ENCODE peak calls at places on chromosome 21, in seven cellular contexts. Y, S, V, W, N, Q and Z are unnamed samples.

GRCh38 chr21:38258803-38259485 is 2.2 kb downstream of the KCNJ15 start:
- DNase-seq in Y (no peak), S (peak), V (peak), W (no peak), N (no peak), Q (no peak), Z (no peak)

GRCh38 chr21:43306911-43307676 is 119.8 kb downstream of the SIK1 start:
- DNase-seq in Y (no peak), S (peak), V (peak), W (no peak), N (no peak), Q (peak), Z (peak)

GRCh38 chr21:42061866-42062542 is 9.1 kb upstream of the UMODL1 start:
- DNase-seq in Y (no peak), S (no peak), V (no peak), W (no peak), N (no peak), Q (no peak), Z (no peak)

GRCh38 chr21:42049578-42050430 is 21.3 kb upstream of the UMODL1 start:
- DNase-seq in Y (no peak), S (no peak), V (no peak), W (no peak), N (no peak), Q (no peak), Z (no peak)

GRCh38 chr21:31948681-31949080 is 75.9 kb downstream of the HUNK start:
- DNase-seq in Y (no peak), S (no peak), V (no peak), W (no peak), N (no peak), Q (no peak), Z (no peak)

GRCh38 chr21:32192291-32192690 is 86.6 kb downstream of the MIS18A start:
- DNase-seq in Y (no peak), S (no peak), V (no peak), W (no peak), N (no peak), Q (no peak), Z (no peak)

GRCh38 chr21:29640233-29640554 is 299.6 kb downstream of the GRIK1 start:
- DNase-seq in Y (no peak), S (no peak), V (no peak), W (no peak), N (no peak), Q (no peak), Z (peak)

GRCh38 chr21:42651515-42652401 is 1.7 kb upstream of the PDE9A start:
- DNase-seq in Y (no peak), S (no peak), V (no peak), W (no peak), N (no peak), Q (no peak), Z (no peak)

GRCh38 chr21:26140185-26140584 is 30.4 kb downstream of the APP start:
- DNase-seq in Y (peak), S (peak), V (peak), W (peak), N (no peak), Q (peak), Z (no peak)

GRCh38 chr21:27776925-27777553 is 810.2 kb upstream of the ADAMTS5 start:
- DNase-seq in Y (no peak), S (no peak), V (no peak), W (no peak), N (no peak), Q (no peak), Z (no peak)

GRCh38 chr21:39022901-39023693 is 160.2 kb downstream of the PSMG1 start:
- DNase-seq in Y (no peak), S (peak), V (no peak), W (peak), N (no peak), Q (peak), Z (no peak)

GRCh38 chr21:42336065-42336464 is 14.7 kb downstream of the TFF2 start:
- DNase-seq in Y (no peak), S (peak), V (no peak), W (no peak), N (peak), Q (peak), Z (no peak)

GRCh38 chr21:39705849-39706248 is 39.1 kb upstream of the IGSF5 start:
- DNase-seq in Y (no peak), S (peak), V (no peak), W (no peak), N (no peak), Q (no peak), Z (no peak)

GRCh38 chr21:40936771-40937261 is 89.9 kb upstream of the DSCAM start:
- DNase-seq in Y (no peak), S (no peak), V (no peak), W (no peak), N (no peak), Q (no peak), Z (no peak)

GRCh38 chr21:33968998-33969353 is 53.4 kb upstream of the ATP5PO start:
- DNase-seq in Y (no peak), S (peak), V (no peak), W (no peak), N (no peak), Q (no peak), Z (no peak)

GRCh38 chr21:18951291-18952038 is 547.9 kb upstream of the TMPRSS15 start:
- DNase-seq in Y (no peak), S (no peak), V (no peak), W (no peak), N (peak), Q (no peak), Z (no peak)

GRCh38 chr21:31618696-31619430 is 40.6 kb upstream of the SOD1 start:
- DNase-seq in Y (no peak), S (no peak), V (no peak), W (no peak), N (no peak), Q (no peak), Z (no peak)

GRCh38 chr21:37412603-37413360 is 46.2 kb downstream of the DYRK1A start:
- DNase-seq in Y (no peak), S (peak), V (no peak), W (no peak), N (no peak), Q (no peak), Z (no peak)

GRCh38 chr21:43585924-43586411 is 73.3 kb downstream of the HSF2BP start:
- DNase-seq in Y (peak), S (peak), V (peak), W (no peak), N (no peak), Q (peak), Z (no peak)

GRCh38 chr21:42395910-42396625 is at the start of gene TMPRSS3:
- DNase-seq in Y (no peak), S (no peak), V (no peak), W (no peak), N (no peak), Q (no peak), Z (no peak)

GRCh38 chr21:14993072-14993471 is 71.7 kb downstream of the NRIP1 start:
- DNase-seq in Y (no peak), S (peak), V (no peak), W (no peak), N (no peak), Q (no peak), Z (no peak)

GRCh38 chr21:14995695-14996490 is 68.9 kb downstream of the NRIP1 start:
- DNase-seq in Y (no peak), S (peak), V (no peak), W (no peak), N (no peak), Q (no peak), Z (no peak)

GRCh38 chr21:14989359-14989758 is 75.4 kb downstream of the NRIP1 start:
- DNase-seq in Y (no peak), S (peak), V (no peak), W (no peak), N (no peak), Q (no peak), Z (no peak)

GRCh38 chr21:14988760-14989159 is 76.0 kb downstream of the NRIP1 start:
- DNase-seq in Y (no peak), S (no peak), V (no peak), W (no peak), N (no peak), Q (no peak), Z (no peak)

DNA sequence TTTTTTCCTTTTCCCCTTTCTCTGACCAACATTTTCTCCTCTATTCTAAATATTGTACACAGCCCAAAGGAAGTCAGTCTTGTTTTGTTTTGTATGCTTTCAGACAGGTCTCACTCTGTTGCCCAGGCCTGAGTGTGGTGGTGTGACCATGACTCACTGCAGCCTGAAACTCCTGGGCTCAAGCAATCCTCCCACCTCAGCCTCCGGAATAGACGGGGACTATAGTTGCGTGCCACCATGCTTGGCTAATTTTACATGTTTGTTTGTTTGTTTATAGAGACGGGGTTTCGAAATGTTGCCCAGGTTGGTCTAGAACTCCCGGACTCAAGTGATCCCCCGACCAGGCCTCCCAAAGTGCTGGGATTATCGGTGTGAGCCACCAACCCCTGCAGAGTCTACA is 72.8 kb downstream of the NRIP1 start:
- DNase-seq in Y (no peak), S (no peak), V (no peak), W (no peak), N (no peak), Q (no peak), Z (no peak)
- TF ChIP-seq RAD21 in Y (no peak), S (no peak), V (no peak), W (no peak), N (no peak), Q (no peak), Z (no peak)

DNA sequence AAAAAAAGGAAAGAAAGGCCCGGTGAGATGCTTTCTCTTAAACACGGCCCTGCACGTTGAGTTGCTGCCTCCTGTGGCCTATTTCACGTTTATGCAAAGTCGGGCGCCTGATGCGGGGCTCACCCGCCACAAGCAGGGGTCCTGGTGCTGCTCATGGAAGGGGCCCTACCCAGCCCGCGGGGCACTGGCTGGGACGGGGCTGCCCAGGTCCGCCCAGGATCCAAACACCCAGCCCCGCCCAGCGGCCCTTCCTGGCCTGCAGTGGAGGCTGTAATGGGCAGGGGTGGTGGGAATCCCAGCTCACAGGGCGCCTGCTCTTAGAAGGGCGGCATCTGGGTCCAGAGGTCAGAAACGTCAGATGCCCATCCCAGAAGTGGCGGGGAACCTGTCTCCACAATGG is 1.6 kb downstream of the COL6A2 start:
- DNase-seq in Y (no peak), S (peak), V (no peak), W (peak), N (no peak), Q (peak), Z (no peak)
- TF ChIP-seq RAD21 in Y (no peak), S (peak), V (no peak), W (no peak), N (no peak), Q (no peak), Z (no peak)

GRCh38 chr21:36388835-36389234 is 3.6 kb downstream of the CHAF1B start:
- DNase-seq in Y (no peak), S (peak), V (no peak), W (no peak), N (peak), Q (no peak), Z (no peak)

GRCh38 chr21:36385233-36385908 is at the start of gene CHAF1B:
- DNase-seq in Y (peak), S (peak), V (peak), W (peak), N (peak), Q (peak), Z (no peak)

GRCh38 chr21:36384885-36385232 is 333 bp upstream of the CHAF1B start:
- DNase-seq in Y (no peak), S (no peak), V (no peak), W (no peak), N (no peak), Q (no peak), Z (no peak)

GRCh38 chr21:36388076-36388475 is 2.9 kb downstream of the CHAF1B start:
- DNase-seq in Y (no peak), S (no peak), V (no peak), W (no peak), N (no peak), Q (no peak), Z (no peak)

DNA sequence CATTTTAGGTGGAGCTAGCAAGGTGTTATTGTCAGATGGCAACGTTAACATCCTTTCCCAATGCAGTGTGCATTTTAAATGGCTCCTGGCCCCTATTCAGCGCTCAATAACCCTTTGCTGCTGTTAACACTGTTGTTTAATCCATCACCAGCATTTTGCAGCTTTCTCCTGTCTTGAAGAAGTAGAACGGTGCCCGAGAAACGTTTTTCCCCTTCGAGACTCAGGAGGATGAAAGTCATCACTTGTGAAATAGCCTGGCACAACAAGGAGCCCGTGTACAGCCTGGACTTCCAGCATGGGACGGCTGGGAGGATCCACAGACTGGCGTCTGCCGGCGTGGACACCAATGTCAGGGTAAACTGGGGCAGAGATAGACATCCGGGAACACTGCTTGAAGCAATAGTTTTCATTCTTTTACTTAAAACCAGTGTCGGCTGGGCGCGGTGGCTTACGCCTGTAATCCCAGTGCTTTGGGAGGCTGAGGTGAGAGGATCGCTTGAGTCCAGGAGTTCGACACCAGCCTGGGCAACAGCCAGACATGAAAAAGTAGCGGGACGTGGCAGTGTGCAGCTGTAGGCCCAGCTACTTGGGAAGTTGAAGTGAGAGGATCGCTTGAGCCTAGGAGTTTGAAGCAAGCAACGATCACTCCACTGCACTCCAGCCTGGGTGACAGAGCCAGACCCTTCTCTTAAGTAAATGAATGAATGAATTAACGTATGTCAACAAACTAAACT is 884 bp downstream of the CHAF1B start:
- DNase-seq in Y (no peak), S (peak), V (no peak), W (no peak), N (no peak), Q (no peak), Z (no peak)
- TF ChIP-seq RAD21 in Y (no peak), S (no peak), V (no peak), W (no peak), N (no peak), Q (no peak), Z (no peak)

DNA sequence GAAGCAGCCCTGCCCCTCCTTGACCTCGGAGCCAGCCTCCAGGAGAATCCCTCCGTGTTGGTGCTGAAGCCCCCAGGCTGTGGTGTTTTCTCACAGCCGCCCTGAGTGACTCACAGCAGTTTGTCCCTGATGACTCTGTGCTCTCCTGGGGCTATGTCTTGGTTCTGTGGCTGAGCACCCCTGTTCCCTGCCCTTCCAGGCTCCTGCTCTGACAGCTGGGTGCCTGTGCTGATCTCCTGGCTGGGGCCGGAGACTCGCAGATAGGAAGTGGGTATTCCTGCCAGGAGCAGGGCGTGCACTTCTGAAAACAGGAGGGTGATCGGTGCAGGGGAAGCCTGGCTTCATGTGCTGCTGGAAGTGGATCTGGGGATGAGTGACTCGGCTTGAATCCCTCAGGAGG is 34.5 kb downstream of the POFUT2 start:
- DNase-seq in Y (no peak), S (peak), V (no peak), W (no peak), N (no peak), Q (no peak), Z (no peak)
- TF ChIP-seq RAD21 in Y (no peak), S (no peak), V (no peak), W (no peak), N (no peak), Q (no peak), Z (no peak)

DNA sequence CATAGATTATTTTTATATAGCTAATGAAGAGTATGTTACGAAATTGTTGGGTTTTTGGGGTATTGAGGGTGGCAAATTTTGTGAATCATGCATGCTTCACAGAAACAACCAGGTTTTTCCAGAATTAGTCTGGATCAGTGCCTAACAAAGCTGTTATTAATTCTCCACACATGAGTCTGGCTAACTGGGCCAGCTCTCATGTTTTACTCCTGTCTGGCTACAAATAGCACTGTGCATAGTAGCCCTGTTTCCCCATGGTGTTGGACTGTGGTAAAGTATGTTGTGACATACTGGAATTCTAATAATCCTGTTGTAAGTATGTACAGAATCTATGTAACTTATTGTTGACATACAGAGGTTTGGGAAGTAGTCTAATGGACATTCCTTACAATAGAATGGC is 35.8 kb downstream of the S100B start:
- DNase-seq in Y (no peak), S (peak), V (no peak), W (no peak), N (no peak), Q (no peak), Z (no peak)
- TF ChIP-seq RAD21 in Y (no peak), S (no peak), V (no peak), W (no peak), N (no peak), Q (no peak), Z (no peak)

DNA sequence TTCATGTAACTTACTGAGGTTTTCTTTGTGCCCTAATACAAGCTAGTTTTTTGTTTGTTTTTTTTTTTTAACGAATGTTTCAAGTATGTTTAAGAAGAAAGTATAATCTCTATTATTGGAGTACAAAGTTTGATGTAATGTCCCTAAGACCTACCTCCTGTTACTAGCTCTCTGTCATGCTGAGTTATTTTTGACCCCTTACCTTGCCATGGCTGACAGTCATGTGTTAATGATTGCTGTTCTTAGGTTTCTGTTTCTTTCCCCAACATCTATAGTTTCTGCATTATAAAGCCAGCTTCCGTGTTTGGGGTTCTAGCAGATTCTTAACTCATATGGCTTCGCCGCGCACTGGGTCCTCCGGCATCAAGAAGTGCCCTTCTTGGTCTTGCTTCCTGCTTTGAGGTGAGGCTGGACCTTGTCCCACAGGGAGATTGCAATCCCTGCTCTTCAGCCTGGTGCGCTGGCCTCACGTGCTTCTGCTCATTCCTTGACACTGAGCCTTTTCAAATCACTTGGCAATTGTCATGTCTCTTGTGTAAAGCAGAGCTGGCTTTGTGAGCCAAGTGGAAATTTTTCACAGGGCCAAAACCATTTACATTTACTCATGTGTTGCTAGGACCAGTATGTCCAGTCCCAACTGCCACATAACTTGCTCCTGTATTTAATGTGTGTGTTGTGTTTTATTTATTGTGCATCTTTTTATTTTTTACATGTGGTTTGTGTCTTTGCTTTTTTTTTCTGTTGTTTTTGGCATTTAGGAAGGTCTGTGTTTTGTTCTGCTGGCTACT is 135.0 kb upstream of the COL6A1 start:
- DNase-seq in Y (no peak), S (peak), V (no peak), W (no peak), N (no peak), Q (no peak), Z (no peak)
- TF ChIP-seq RAD21 in Y (no peak), S (no peak), V (no peak), W (no peak), N (no peak), Q (no peak), Z (no peak)